ENCODE peak calls at places on chromosomes 6 and 20, in six cellular contexts. S is effector memory CD4-positive, alpha-beta T cell; A is mammary epithelial cell; K is adrenal gland; O is cardiac muscle cell; Z is heart right ventricle. F is an unnamed sample. For H3K36me3 and H3K27me3, the result is how much of the 10 kb centered on the place peaks cover.

GRCh38 chr20:39916236-39916635 is 772.8 kb downstream of the MAFB start:
- DNase-seq in S (no peak), A (peak), K (no peak), O (no peak), Z (no peak), F (no peak)

GRCh38 chr6:6392214-6393068 is 72.0 kb upstream of the F13A1 start:
- DNase-seq in S (no peak), A (no peak), K (no peak), O (no peak), Z (no peak), F (no peak)

GRCh38 chr6:31906122-31906521 is 4.2 kb upstream of the ZBTB12 start:
- DNase-seq in S (no peak), A (no peak), K (no peak), O (no peak), Z (no peak), F (no peak)

GRCh38 chr20:3133156-3133555 is 26.5 kb downstream of the FASTKD5 start:
- DNase-seq in S (no peak), A (no peak), K (peak), O (no peak), Z (no peak), F (no peak)

GRCh38 chr6:149831380-149831820 is 32.8 kb downstream of the LRP11 start:
- DNase-seq in S (no peak), A (peak), K (no peak), O (no peak), Z (no peak), F (no peak)

GRCh38 chr6:69416739-69417138 is 380.1 kb downstream of the LMBRD1 start:
- DNase-seq in S (no peak), A (no peak), K (no peak), O (peak), Z (no peak), F (no peak)

GRCh38 chr6:104505838-104506237 is 353.9 kb downstream of the HACE1 start:
- DNase-seq in S (no peak), A (no peak), K (no peak), O (no peak), Z (no peak), F (no peak)

GRCh38 chr6:138600261-138600660 is 101.0 kb upstream of the NHSL1 start:
- DNase-seq in S (no peak), A (no peak), K (no peak), O (no peak), Z (no peak), F (no peak)

GRCh38 chr20:50372770-50373088 is 137.5 kb upstream of the PTPN1 start:
- DNase-seq in S (no peak), A (peak), K (no peak), O (no peak), Z (no peak), F (no peak)

GRCh38 chr6:17439243-17439993 is 46.0 kb downstream of the CAP2 start:
- DNase-seq in S (no peak), A (no peak), K (no peak), O (no peak), Z (no peak), F (no peak)

GRCh38 chr6:30160791-30161261 is at the start of gene TRIM10:
- DNase-seq in S (no peak), A (no peak), K (no peak), O (no peak), Z (no peak), F (no peak)

GRCh38 chr20:1323256-1323655 is 5.7 kb downstream of the SDCBP2 start:
- DNase-seq in S (no peak), A (no peak), K (no peak), O (peak), Z (peak), F (peak)

GRCh38 chr6:169897601-169898358 is 146.4 kb downstream of the ERMARD start:
- DNase-seq in S (no peak), A (no peak), K (no peak), O (no peak), Z (no peak), F (no peak)

GRCh38 chr20:53287357-53288042 is 306.1 kb downstream of the ZNF217 start:
- DNase-seq in S (no peak), A (no peak), K (no peak), O (peak), Z (no peak), F (no peak)

GRCh38 chr6:341914-342831 is 49.4 kb upstream of the IRF4 start:
- DNase-seq in S (no peak), A (no peak), K (no peak), O (no peak), Z (no peak), F (no peak)

GRCh38 chr6:24945046-24945445 is 9.3 kb upstream of the RIPOR2 start:
- DNase-seq in S (no peak), A (no peak), K (no peak), O (no peak), Z (no peak), F (no peak)

GRCh38 chr20:61118429-61119224 is 133.4 kb upstream of the CDH4 start:
- DNase-seq in S (no peak), A (no peak), K (no peak), O (no peak), Z (no peak), F (no peak)

GRCh38 chr6:16139541-16139940 is 10.7 kb downstream of the MYLIP start:
- DNase-seq in S (no peak), A (no peak), K (no peak), O (no peak), Z (no peak), F (no peak)
- H3K36me3 ChIP-seq in S (under half), A (under half), K (under half), O (under half), Z (under half), F (under half)

GRCh38 chr20:44720994-44721784 is 6.0 kb downstream of the CCN5 start:
- DNase-seq in S (no peak), A (peak), K (peak), O (peak), Z (no peak), F (no peak)
- H3K27me3 ChIP-seq in S (under half), A (under half), K (under half), O (under half), Z (under half), F (under half)

DNA sequence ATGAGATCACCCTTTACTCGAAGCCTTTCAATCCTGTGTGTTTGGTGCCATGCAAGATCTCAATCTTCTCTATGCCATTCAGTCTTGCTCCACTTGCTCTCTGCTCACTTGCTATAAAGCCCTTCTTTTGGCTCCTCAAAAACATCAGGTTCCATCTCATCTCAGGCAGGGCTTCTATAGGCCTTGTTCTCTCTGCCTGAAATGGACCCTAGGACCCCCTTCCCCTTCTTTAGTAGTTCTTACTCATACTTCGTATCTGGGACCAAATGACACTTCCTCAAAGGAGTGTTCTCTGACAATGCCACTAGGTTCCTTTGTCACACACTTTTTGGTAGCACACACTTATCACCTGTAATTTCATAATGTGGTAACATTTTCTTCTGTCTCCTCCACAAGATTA is 116.7 kb upstream of the FAM184A start:
- DNase-seq in S (no peak), A (no peak), K (no peak), O (no peak), Z (no peak), F (no peak)
- H3K4me3 ChIP-seq in S (no peak), A (no peak), K (no peak), O (no peak), Z (no peak), F (no peak)

GRCh38 chr20:15918631-15919030 is 654.6 kb downstream of the KIF16B start:
- DNase-seq in S (no peak), A (no peak), K (no peak), O (no peak), Z (no peak), F (no peak)
- H3K36me3 ChIP-seq in S (under half), A (under half), K (under half), O (under half), Z (under half), F (under half)

DNA sequence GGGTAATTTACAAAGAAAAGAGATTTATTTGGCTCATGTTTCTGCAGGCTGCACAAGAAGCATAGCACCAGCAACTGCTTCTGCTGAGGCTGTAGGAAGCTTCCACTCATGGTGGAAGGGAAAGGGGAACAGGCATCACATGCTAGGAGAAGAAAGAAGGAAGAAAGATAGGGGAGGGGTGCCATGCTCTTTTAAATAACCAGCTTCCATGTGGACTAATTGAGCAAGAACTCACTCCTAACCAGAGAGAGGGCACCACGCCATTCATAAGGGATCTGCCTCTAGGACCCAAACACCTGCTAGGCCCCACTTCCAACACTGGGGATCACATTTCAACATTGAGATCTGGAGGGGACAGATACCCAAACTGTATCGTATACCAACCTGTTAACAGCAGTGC is 46.9 kb upstream of the ARMC2 start:
- DNase-seq in S (no peak), A (no peak), K (no peak), O (no peak), Z (no peak), F (no peak)
- H3K27me3 ChIP-seq in S (under half), A (under half), K (under half), O (under half), Z (under half), F (under half)

F was measured in sigmoid colon.